ENCODE peak calls at places on chromosomes 7 and 10, in four cellular contexts. One of them, this sample, is unnamed.

GRCh38 chr7:50727072-50727471 is 55.6 kb downstream of the GRB10 start:
- DNase-seq in fibroblast of lung: no peak
- DNase-seq in IMR-90: peak; percentile 19
- DNase-seq in iPS DF 6.9: no peak
- DNase-seq in this sample: peak; percentile 36

GRCh38 chr7:80288175-80289122 is 153.8 kb downstream of the GNAI1 start:
- DNase-seq in IMR-90: peak; percentile 84
- DNase-seq in iPS DF 6.9: peak; percentile 5
- DNase-seq in fibroblast of lung: peak; percentile 36
- DNase-seq in this sample: no peak

GRCh38 chr7:1829111-1829510 is 159.0 kb downstream of the ELFN1 start:
- DNase-seq in IMR-90: no peak
- DNase-seq in fibroblast of lung: no peak
- DNase-seq in iPS DF 6.9: no peak
- DNase-seq in this sample: peak; percentile 64

GRCh38 chr7:147413243-147413642 is 1177.3 kb upstream of the C7orf33 start:
- DNase-seq in iPS DF 6.9: no peak
- DNase-seq in fibroblast of lung: no peak
- DNase-seq in IMR-90: no peak
- DNase-seq in this sample: no peak

GRCh38 chr10:29255117-29255516 is 33.8 kb upstream of the LYZL1 start:
- DNase-seq in iPS DF 6.9: no peak
- DNase-seq in fibroblast of lung: no peak
- DNase-seq in IMR-90: no peak
- DNase-seq in this sample: no peak

GRCh38 chr7:74544706-74545469 is 91.2 kb downstream of the GTF2IRD1 start:
- DNase-seq in IMR-90: peak; percentile 64
- DNase-seq in iPS DF 6.9: peak; percentile 50
- DNase-seq in fibroblast of lung: peak; percentile 73
- DNase-seq in this sample: no peak

GRCh38 chr7:93055543-93056107 is 62.2 kb downstream of the SAMD9 start:
- DNase-seq in iPS DF 6.9: no peak
- DNase-seq in fibroblast of lung: peak; percentile 68
- DNase-seq in IMR-90: peak; percentile 62
- DNase-seq in this sample: no peak

GRCh38 chr10:84008878-84009277 is 130.4 kb upstream of the GHITM start:
- DNase-seq in IMR-90: no peak
- DNase-seq in iPS DF 6.9: peak; percentile 27
- DNase-seq in fibroblast of lung: no peak
- DNase-seq in this sample: no peak

GRCh38 chr10:70272925-70273316 is 10.9 kb downstream of the NPFFR1 start:
- DNase-seq in IMR-90: peak; percentile 41
- DNase-seq in iPS DF 6.9: no peak
- DNase-seq in fibroblast of lung: peak; percentile 51
- DNase-seq in this sample: no peak

GRCh38 chr7:135980665-135981180 is 3.6 kb upstream of the MTPN start:
- DNase-seq in IMR-90: peak; percentile 39
- DNase-seq in iPS DF 6.9: no peak
- DNase-seq in fibroblast of lung: no peak
- DNase-seq in this sample: no peak

GRCh38 chr10:5806745-5807144 is 6.5 kb downstream of the GDI2 start:
- DNase-seq in IMR-90: no peak
- DNase-seq in fibroblast of lung: no peak
- DNase-seq in iPS DF 6.9: no peak
- DNase-seq in this sample: no peak

GRCh38 chr10:88881922-88882645 is 2.0 kb downstream of the STAMBPL1 start:
- DNase-seq in IMR-90: no peak
- DNase-seq in fibroblast of lung: peak; percentile 19
- DNase-seq in iPS DF 6.9: no peak
- DNase-seq in this sample: no peak

GRCh38 chr10:35552622-35553342 is 52.4 kb upstream of the GJD4 start:
- DNase-seq in IMR-90: peak; percentile 26
- DNase-seq in fibroblast of lung: no peak
- DNase-seq in iPS DF 6.9: no peak
- DNase-seq in this sample: no peak

GRCh38 chr10:43676360-43676759 is 27.7 kb upstream of the ZNF32 start:
- DNase-seq in IMR-90: no peak
- DNase-seq in fibroblast of lung: no peak
- DNase-seq in iPS DF 6.9: no peak
- DNase-seq in this sample: no peak

GRCh38 chr10:131187274-131187673 is 124.2 kb downstream of the TCERG1L start:
- DNase-seq in fibroblast of lung: no peak
- DNase-seq in IMR-90: no peak
- DNase-seq in iPS DF 6.9: no peak
- DNase-seq in this sample: no peak

GRCh38 chr7:101628522-101628921 is 574 bp downstream of the MYL10 start:
- DNase-seq in fibroblast of lung: no peak
- DNase-seq in IMR-90: no peak
- DNase-seq in iPS DF 6.9: no peak
- DNase-seq in this sample: no peak

GRCh38 chr10:99927719-99928280 is 81.9 kb downstream of the DNMBP start:
- DNase-seq in IMR-90: no peak
- DNase-seq in iPS DF 6.9: no peak
- DNase-seq in fibroblast of lung: peak; percentile 31
- DNase-seq in this sample: no peak

GRCh38 chr10:12186324-12186723 is 9.4 kb downstream of the NUDT5 start:
- DNase-seq in iPS DF 6.9: no peak
- DNase-seq in IMR-90: no peak
- DNase-seq in fibroblast of lung: no peak
- DNase-seq in this sample: no peak

GRCh38 chr10:88493676-88494483 is 89.2 kb downstream of the RNLS start:
- DNase-seq in fibroblast of lung: peak; percentile 84
- DNase-seq in iPS DF 6.9: no peak
- DNase-seq in IMR-90: peak; percentile 85
- DNase-seq in this sample: no peak

GRCh38 chr10:13483073-13483472 is 45.7 kb downstream of the BEND7 start:
- DNase-seq in iPS DF 6.9: no peak
- DNase-seq in fibroblast of lung: no peak
- DNase-seq in IMR-90: no peak
- DNase-seq in this sample: no peak

GRCh38 chr7:4556868-4557620 is 125.1 kb upstream of the FOXK1 start:
- DNase-seq in IMR-90: peak; percentile 37
- DNase-seq in iPS DF 6.9: no peak
- DNase-seq in fibroblast of lung: no peak
- DNase-seq in this sample: no peak

GRCh38 chr7:137937202-137937560 is 64.7 kb downstream of the CREB3L2 start:
- DNase-seq in IMR-90: peak; percentile 74
- DNase-seq in iPS DF 6.9: no peak
- DNase-seq in fibroblast of lung: peak; percentile 65
- DNase-seq in this sample: no peak

GRCh38 chr7:40843338-40844026 is 708.7 kb downstream of the SUGCT start:
- DNase-seq in iPS DF 6.9: no peak
- DNase-seq in fibroblast of lung: no peak
- DNase-seq in IMR-90: peak; percentile 45
- DNase-seq in this sample: no peak

GRCh38 chr10:18777258-18777657 is 118.0 kb downstream of the ARL5B start:
- DNase-seq in iPS DF 6.9: no peak
- DNase-seq in IMR-90: no peak
- DNase-seq in fibroblast of lung: no peak
- DNase-seq in this sample: no peak

GRCh38 chr7:359776-360361 is 69.9 kb downstream of the FOXL3 start:
- DNase-seq in fibroblast of lung: no peak
- DNase-seq in IMR-90: no peak
- DNase-seq in iPS DF 6.9: no peak
- DNase-seq in this sample: peak; percentile 73

GRCh38 chr7:18792866-18793595 is 297.5 kb downstream of the HDAC9 start:
- DNase-seq in iPS DF 6.9: no peak
- DNase-seq in IMR-90: peak; percentile 79
- DNase-seq in fibroblast of lung: peak; percentile 52
- DNase-seq in this sample: no peak

GRCh38 chr10:76231258-76231934 is 800.0 kb downstream of the LRMDA start:
- DNase-seq in IMR-90: peak; percentile 2
- DNase-seq in iPS DF 6.9: peak; percentile 37
- DNase-seq in fibroblast of lung: no peak
- DNase-seq in this sample: no peak

GRCh38 chr10:88019753-88020152 is 156.3 kb downstream of the PTEN start:
- DNase-seq in IMR-90: peak; percentile 63
- DNase-seq in fibroblast of lung: no peak
- DNase-seq in iPS DF 6.9: no peak
- DNase-seq in this sample: no peak

GRCh38 chr7:143284591-143285453 is at the start of gene TMEM139:
- DNase-seq in fibroblast of lung: no peak
- DNase-seq in IMR-90: no peak
- DNase-seq in iPS DF 6.9: peak; percentile 57
- DNase-seq in this sample: no peak

GRCh38 chr10:21993360-21994001 is 10.0 kb downstream of the DNAJC1 start:
- DNase-seq in IMR-90: peak; percentile 29
- DNase-seq in fibroblast of lung: peak; percentile 64
- DNase-seq in iPS DF 6.9: no peak
- DNase-seq in this sample: no peak

GRCh38 chr10:34319197-34319846 is 495.8 kb downstream of the PARD3 start:
- DNase-seq in iPS DF 6.9: no peak
- DNase-seq in IMR-90: peak; percentile 97
- DNase-seq in fibroblast of lung: peak; percentile 99
- DNase-seq in this sample: no peak

GRCh38 chr7:92645114-92645497 is 54.9 kb upstream of the FAM133B start:
- DNase-seq in fibroblast of lung: no peak
- DNase-seq in iPS DF 6.9: no peak
- DNase-seq in IMR-90: no peak
- DNase-seq in this sample: no peak

GRCh38 chr7:12322287-12322902 is 81.3 kb downstream of the VWDE start:
- DNase-seq in iPS DF 6.9: no peak
- DNase-seq in IMR-90: peak; percentile 38
- DNase-seq in fibroblast of lung: peak; percentile 64
- DNase-seq in this sample: no peak

GRCh38 chr7:50584793-50585399 is 19.7 kb upstream of the DDC start:
- DNase-seq in IMR-90: no peak
- DNase-seq in fibroblast of lung: no peak
- DNase-seq in iPS DF 6.9: no peak
- DNase-seq in this sample: no peak

GRCh38 chr10:28668363-28669226 is 8.7 kb upstream of the BAMBI start:
- DNase-seq in iPS DF 6.9: no peak
- DNase-seq in IMR-90: no peak
- DNase-seq in fibroblast of lung: peak; percentile 20
- DNase-seq in this sample: peak; percentile 79

GRCh38 chr7:138752568-138753518 is 45.0 kb upstream of the TMEM213 start:
- DNase-seq in iPS DF 6.9: no peak
- DNase-seq in fibroblast of lung: no peak
- DNase-seq in IMR-90: peak; percentile 3
- DNase-seq in this sample: peak; percentile 91

GRCh38 chr7:147245274-147245673 is 1128.7 kb downstream of the CNTNAP2 start:
- DNase-seq in IMR-90: peak; percentile 24
- DNase-seq in fibroblast of lung: peak; percentile 45
- DNase-seq in iPS DF 6.9: peak; percentile 47
- DNase-seq in this sample: no peak

GRCh38 chr10:124592736-124593430 is 131.3 kb downstream of the LHPP start:
- DNase-seq in fibroblast of lung: no peak
- DNase-seq in IMR-90: no peak
- DNase-seq in iPS DF 6.9: no peak
- DNase-seq in this sample: peak; percentile 64

GRCh38 chr10:126350216-126350992 is 37.9 kb downstream of the ADAM12 start:
- DNase-seq in fibroblast of lung: peak; percentile 47
- DNase-seq in iPS DF 6.9: no peak
- DNase-seq in IMR-90: peak; percentile 90
- DNase-seq in this sample: no peak
- H3K27ac ChIP-seq in fibroblast of lung: no peak overlapping the region
- H3K27ac ChIP-seq in iPS DF 6.9: no peak overlapping the region
- H3K27ac ChIP-seq in IMR-90: no peak overlapping the region
- H3K27ac ChIP-seq in this sample: no peak overlapping the region

GRCh38 chr7:132536646-132537395 is 39.4 kb downstream of the PLXNA4 start:
- DNase-seq in IMR-90: peak; percentile 5
- DNase-seq in fibroblast of lung: no peak
- DNase-seq in iPS DF 6.9: no peak
- DNase-seq in this sample: no peak
- H3K27ac ChIP-seq in IMR-90: no peak overlapping the region
- H3K27ac ChIP-seq in fibroblast of lung: no peak overlapping the region
- H3K27ac ChIP-seq in iPS DF 6.9: no peak overlapping the region
- H3K27ac ChIP-seq in this sample: no peak overlapping the region

DNA sequence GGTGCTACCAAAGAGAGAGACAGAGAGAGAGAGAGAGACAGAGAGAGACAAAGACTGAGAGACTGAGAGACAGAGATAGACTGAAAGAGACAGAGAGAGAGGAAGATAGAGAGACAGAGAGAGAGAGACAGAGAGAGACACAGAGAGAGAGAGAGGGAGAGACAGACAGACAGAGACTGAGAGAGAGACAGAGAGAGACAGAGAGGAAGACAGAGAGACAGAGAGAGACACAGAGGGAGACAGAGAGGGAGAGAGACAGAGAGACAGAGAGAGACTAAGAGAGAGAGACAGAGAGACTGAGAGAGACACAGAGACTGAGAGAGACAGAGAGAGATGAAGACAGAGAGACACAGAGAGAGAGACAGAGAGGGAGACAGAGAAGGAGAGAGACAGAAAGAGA is 91.2 kb downstream of the SFMBT2 start:
- DNase-seq in IMR-90: no peak
- DNase-seq in iPS DF 6.9: no peak
- DNase-seq in fibroblast of lung: no peak
- DNase-seq in this sample: no peak
- H3K27ac ChIP-seq in IMR-90: no peak overlapping the region
- H3K27ac ChIP-seq in iPS DF 6.9: no peak overlapping the region
- H3K27ac ChIP-seq in fibroblast of lung: no peak overlapping the region
- H3K27ac ChIP-seq in this sample: no peak overlapping the region

GRCh38 chr7:85150624-85151023 is 36.2 kb downstream of the SEMA3D start:
- DNase-seq in fibroblast of lung: no peak
- DNase-seq in IMR-90: no peak
- DNase-seq in iPS DF 6.9: no peak
- DNase-seq in this sample: no peak
- H3K27ac ChIP-seq in fibroblast of lung: no peak overlapping the region
- H3K27ac ChIP-seq in IMR-90: no peak overlapping the region
- H3K27ac ChIP-seq in iPS DF 6.9: no peak overlapping the region
- H3K27ac ChIP-seq in this sample: no peak overlapping the region

GRCh38 chr7:25852995-25853713 is 298.8 kb upstream of the NFE2L3 start:
- DNase-seq in fibroblast of lung: no peak
- DNase-seq in IMR-90: no peak
- DNase-seq in iPS DF 6.9: no peak
- DNase-seq in this sample: no peak

GRCh38 chr7:25854059-25854458 is 297.9 kb upstream of the NFE2L3 start:
- DNase-seq in fibroblast of lung: no peak
- DNase-seq in IMR-90: no peak
- DNase-seq in iPS DF 6.9: no peak
- DNase-seq in this sample: no peak

GRCh38 chr7:25850730-25851129 is 301.3 kb upstream of the NFE2L3 start:
- DNase-seq in iPS DF 6.9: no peak
- DNase-seq in IMR-90: no peak
- DNase-seq in fibroblast of lung: peak; percentile 38
- DNase-seq in this sample: no peak

GRCh38 chr7:25851332-25852248 is 300.4 kb upstream of the NFE2L3 start:
- DNase-seq in iPS DF 6.9: no peak
- DNase-seq in IMR-90: peak; percentile 76
- DNase-seq in fibroblast of lung: peak; percentile 89
- DNase-seq in this sample: peak; percentile 87

GRCh38 chr7:25852249-25852994 is 299.6 kb upstream of the NFE2L3 start:
- DNase-seq in iPS DF 6.9: no peak
- DNase-seq in fibroblast of lung: peak; percentile 31
- DNase-seq in IMR-90: no peak
- DNase-seq in this sample: peak; percentile 75
- H3K27ac ChIP-seq in iPS DF 6.9: no peak overlapping the region
- H3K27ac ChIP-seq in fibroblast of lung: no peak overlapping the region
- H3K27ac ChIP-seq in IMR-90: no peak overlapping the region
- H3K27ac ChIP-seq in this sample: peak overlapping the region; percentile 26

This sample was measured in spleen.